ENCODE peak calls at places on chromosome 12, in eight cellular contexts. E, Y, S, J, Q, A, H and C are unnamed samples.

GRCh38 chr12:128969480-128970055 is 116.3 kb downstream of the GLT1D1 start:
- DNase-seq in J (no peak), E (peak), A (no peak), S (no peak), Q (peak), Y (peak), H (peak), C (no peak)

GRCh38 chr12:70971395-70971794 is 50.9 kb upstream of the PTPRR start:
- DNase-seq in E (no peak), H (no peak), A (no peak), J (no peak), Y (no peak), S (no peak), Q (no peak), C (no peak)

GRCh38 chr12:62862259-62862881 is 72.6 kb downstream of the PPM1H start:
- DNase-seq in H (no peak), J (no peak), E (no peak), Y (no peak), Q (no peak), A (no peak), S (no peak), C (no peak)

GRCh38 chr12:15225136-15225535 is 3.9 kb upstream of the RERG start:
- DNase-seq in A (no peak), E (no peak), S (no peak), Q (no peak), J (no peak), H (no peak), Y (no peak), C (no peak)

GRCh38 chr12:12704593-12705230 is 8.7 kb upstream of the GPR19 start:
- DNase-seq in E (peak), H (peak), J (no peak), S (peak), Y (no peak), A (peak), Q (peak), C (peak)

GRCh38 chr12:103627189-103627855 is 40.2 kb downstream of the STAB2 start:
- DNase-seq in J (no peak), S (no peak), A (no peak), Y (no peak), H (no peak), E (no peak), Q (no peak), C (no peak)

GRCh38 chr12:49094104-49094948 is at the start of gene DHH:
- DNase-seq in A (no peak), Q (no peak), E (no peak), S (no peak), H (peak), Y (no peak), J (no peak), C (no peak)

GRCh38 chr12:57504033-57504432 is 16.2 kb downstream of the MARS1 start:
- DNase-seq in S (no peak), Q (no peak), J (no peak), H (no peak), E (no peak), Y (no peak), A (no peak), C (no peak)

GRCh38 chr12:106274575-106275081 is 26.8 kb upstream of the CKAP4 start:
- DNase-seq in Y (no peak), A (no peak), S (no peak), Q (no peak), J (no peak), E (peak), H (no peak), C (no peak)

GRCh38 chr12:109445224-109445623 is 31.9 kb downstream of the KCTD10 start:
- DNase-seq in Y (no peak), Q (no peak), H (no peak), E (no peak), A (no peak), S (no peak), J (no peak), C (no peak)

GRCh38 chr12:124758266-124759200 is 105.1 kb downstream of the SCARB1 start:
- DNase-seq in S (no peak), H (peak), Q (no peak), Y (no peak), A (no peak), J (no peak), E (no peak), C (no peak)

GRCh38 chr12:57176846-57177245 is 29.4 kb upstream of the LRP1-AS start:
- DNase-seq in A (no peak), H (no peak), J (no peak), Q (no peak), Y (no peak), E (no peak), S (no peak), C (no peak)

GRCh38 chr12:49292729-49293055 is 2.3 kb upstream of the PRPH start:
- DNase-seq in Q (no peak), A (no peak), E (peak), J (no peak), H (peak), S (no peak), Y (no peak), C (peak)

GRCh38 chr12:118689793-118690192 is 291.5 kb upstream of the SRRM4 start:
- DNase-seq in E (no peak), H (no peak), S (no peak), Q (no peak), J (no peak), Y (no peak), A (no peak), C (no peak)

GRCh38 chr12:114006482-114007425 is 40.6 kb upstream of the RBM19 start:
- DNase-seq in A (no peak), J (no peak), S (no peak), H (no peak), Q (no peak), Y (no peak), E (no peak), C (no peak)

GRCh38 chr12:53219116-53219955 is 12.3 kb upstream of the ITGB7 start:
- DNase-seq in Y (no peak), H (no peak), S (no peak), J (no peak), Q (peak), A (no peak), E (no peak), C (no peak)

GRCh38 chr12:106918746-106919145 is 37.0 kb upstream of the TMEM263 start:
- DNase-seq in J (no peak), E (no peak), Y (peak), Q (no peak), A (no peak), S (no peak), H (peak), C (no peak)

GRCh38 chr12:3122841-3123678 is 45.9 kb downstream of the TSPAN9 start:
- DNase-seq in A (peak), Y (no peak), J (no peak), H (peak), Q (no peak), S (no peak), E (no peak), C (no peak)

GRCh38 chr12:58346032-58346632 is 404.8 kb downstream of the ATP23 start:
- DNase-seq in Y (no peak), S (no peak), J (no peak), E (no peak), A (no peak), H (peak), Q (peak), C (no peak)

GRCh38 chr12:40691913-40692616 is at the start of gene CNTN1:
- DNase-seq in E (no peak), Y (peak), A (peak), Q (peak), J (peak), S (peak), H (peak), C (peak)

GRCh38 chr12:132583736-132584135 is 26.6 kb downstream of the LRCOL1 start:
- DNase-seq in E (no peak), Y (no peak), S (no peak), A (no peak), J (no peak), Q (no peak), H (no peak), C (no peak)
- H3K4me3 ChIP-seq in E (no peak), Y (peak), S (no peak), A (no peak), J (no peak), Q (no peak), H (no peak), C (peak)

DNA sequence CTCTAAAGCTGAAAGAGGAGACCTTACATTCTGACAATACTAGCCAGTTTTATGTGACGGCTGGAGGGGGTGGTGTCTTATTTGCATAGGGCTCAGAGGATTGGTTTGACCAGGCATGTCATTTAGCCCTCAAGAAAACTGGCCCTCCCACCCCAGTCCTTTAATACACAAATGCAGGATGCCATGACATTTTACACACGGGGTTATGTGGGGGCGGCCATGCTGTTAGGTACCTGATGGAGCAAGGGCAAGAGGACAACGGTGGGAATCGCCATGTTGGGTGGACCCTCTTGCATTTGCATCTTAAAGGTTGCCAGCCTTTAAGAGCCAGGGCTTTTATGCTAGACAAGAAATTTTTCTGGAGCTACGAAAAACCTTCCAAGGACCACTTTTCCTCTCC is 23.3 kb downstream of the MDM2 start:
- DNase-seq in E (no peak), Y (no peak), S (no peak), J (no peak), A (no peak), Q (no peak), H (no peak), C (no peak)
- TF ChIP-seq EP300 in E (no peak), Y (no peak), S (no peak), J (no peak), A (no peak), Q (no peak), H (no peak), C (no peak)

DNA sequence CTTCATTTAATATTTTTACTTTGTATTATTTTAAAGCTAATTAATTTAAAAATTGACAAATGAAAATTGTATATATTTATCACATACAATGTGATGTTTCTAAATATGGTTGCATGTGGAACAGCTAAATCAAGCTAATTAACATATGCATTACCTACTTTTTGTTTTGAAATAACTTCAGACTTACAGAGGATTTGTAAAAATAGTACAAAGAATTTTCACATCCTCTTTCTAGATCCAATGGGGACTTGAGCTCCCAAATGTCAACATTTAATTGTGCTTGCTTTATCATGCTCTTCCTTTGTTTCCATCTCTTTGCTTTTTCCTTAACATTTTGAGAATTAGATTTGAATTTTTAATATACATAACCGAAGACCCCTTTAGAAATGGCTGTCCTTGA is 6.6 kb downstream of the DCD start:
- DNase-seq in S (no peak), J (no peak), A (no peak), Y (no peak), E (no peak), H (no peak), Q (no peak), C (no peak)
- H3K4me3 ChIP-seq in S (no peak), J (no peak), A (no peak), Y (no peak), E (no peak), H (no peak), Q (no peak), C (no peak)

DNA sequence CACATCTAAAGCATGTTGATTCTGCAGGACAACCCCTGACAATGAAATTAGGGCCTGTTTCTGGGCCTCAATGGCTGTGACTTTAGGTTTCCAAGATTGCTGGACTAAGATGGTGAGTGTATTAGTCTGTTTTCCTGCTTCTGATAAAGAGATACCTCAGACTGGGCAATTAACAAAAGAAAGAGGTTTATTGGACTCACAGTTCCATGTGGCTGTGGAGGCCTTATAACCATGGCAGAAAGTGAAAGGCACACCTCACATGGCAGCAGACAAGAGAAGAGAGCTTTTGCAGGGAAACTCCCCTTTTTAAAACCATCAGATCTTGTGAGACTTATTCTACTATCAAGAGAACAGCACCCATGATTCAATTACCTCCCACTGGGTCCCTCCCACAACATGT is 10.6 kb downstream of the IL22 start:
- DNase-seq in Y (no peak), Q (no peak), S (no peak), A (no peak), E (no peak), H (no peak), J (no peak), C (no peak)
- TF ChIP-seq EP300 in Y (no peak), Q (no peak), S (no peak), A (no peak), E (no peak), H (no peak), J (no peak), C (no peak)